ENCODE peak calls at places on chromosome 10, in four cellular contexts. U is fibroblast of pulmonary artery, D is body of pancreas, N is transverse colon. C is an unnamed sample.

GRCh38 chr10:52318822-52319464 is 4.9 kb downstream of the DKK1 start:
- DNase-seq in D (no peak), U (peak; percentile 96), N (no peak), C (peak; percentile 95)

GRCh38 chr10:74190494-74190893 is 39.5 kb downstream of the ADK start:
- DNase-seq in N (no peak), D (no peak), U (no peak), C (no peak)

GRCh38 chr10:102154466-102155116 is 2.4 kb downstream of the NOLC1 start:
- DNase-seq in N (no peak), D (no peak), U (no peak), C (no peak)

GRCh38 chr10:70493660-70494234 is 15.2 kb downstream of the PALD1 start:
- DNase-seq in D (no peak), N (peak; percentile 73), U (no peak), C (no peak)

GRCh38 chr10:6721964-6722615 is 142.0 kb upstream of the PRKCQ start:
- DNase-seq in D (no peak), N (no peak), U (peak; percentile 95), C (peak; percentile 79)

GRCh38 chr10:6083523-6084475 is 5.0 kb upstream of the RBM17 start:
- DNase-seq in D (no peak), U (peak; percentile 69), N (no peak), C (peak; percentile 36)

GRCh38 chr10:1036341-1036791 is 10.7 kb upstream of the IDI2 start:
- DNase-seq in N (no peak), D (no peak), U (peak; percentile 47), C (peak; percentile 84)

GRCh38 chr10:91632671-91633550 is at the start of gene PPP1R3C:
- DNase-seq in D (peak; percentile 94), N (peak; percentile 79), U (peak; percentile 88), C (peak; percentile 88)

GRCh38 chr10:101260764-101261341 is 31.6 kb upstream of the LBX1 start:
- DNase-seq in N (no peak), U (no peak), D (no peak), C (no peak)

GRCh38 chr10:1577371-1577770 is 160.0 kb downstream of the ADARB2 start:
- DNase-seq in U (no peak), D (no peak), N (no peak), C (no peak)

GRCh38 chr10:125568156-125568555 is 114.8 kb downstream of the TEX36 start:
- DNase-seq in U (no peak), D (no peak), N (no peak), C (no peak)

GRCh38 chr10:4947039-4947634 is 16.1 kb upstream of the AKR1C1 start:
- DNase-seq in D (no peak), N (no peak), U (peak; percentile 50), C (peak; percentile 59)

GRCh38 chr10:128615154-128615553 is 488.9 kb upstream of the MKI67 start:
- DNase-seq in U (no peak), D (no peak), N (no peak), C (no peak)

GRCh38 chr10:120981601-120982381 is 130.6 kb downstream of the WDR11 start:
- DNase-seq in D (no peak), U (no peak), N (no peak), C (no peak)

GRCh38 chr10:132398566-132398991 is 1.6 kb downstream of the PWWP2B start:
- DNase-seq in U (no peak), N (peak; percentile 21), D (peak; percentile 76), C (no peak)

GRCh38 chr10:17353568-17353967 is 100.8 kb downstream of the ST8SIA6 start:
- DNase-seq in D (no peak), N (no peak), U (no peak), C (peak; percentile 4)

GRCh38 chr10:48809261-48809660 is 124.6 kb downstream of the WDFY4 start:
- DNase-seq in N (no peak), D (no peak), U (no peak), C (no peak)

GRCh38 chr10:48509974-48510692 is 94.7 kb downstream of the ARHGAP22 start:
- DNase-seq in D (no peak), N (no peak), U (peak; percentile 45), C (peak; percentile 38)

GRCh38 chr10:86155034-86155656 is 211.4 kb downstream of the GRID1 start:
- DNase-seq in D (no peak), U (no peak), N (no peak), C (no peak)
- TF ChIP-seq CTCF in D (no peak), U (no peak), N (no peak), C (no peak)

GRCh38 chr10:123704076-123704475 is 37.9 kb downstream of the GPR26 start:
- DNase-seq in N (no peak), U (no peak), D (no peak), C (no peak)
- H3K4me3 ChIP-seq in N (no peak overlapping the region), U (no peak overlapping the region), D (no peak overlapping the region), C (no peak overlapping the region)

GRCh38 chr10:86261933-86262665 is 104.5 kb downstream of the GRID1 start:
- DNase-seq in U (no peak), D (peak; percentile 36), N (no peak), C (peak; percentile 1)
- TF ChIP-seq CTCF in U (no peak), D (no peak), N (no peak), C (peak; percentile 7)

GRCh38 chr10:13848530-13849425 is 262.0 kb downstream of the PRPF18 start:
- DNase-seq in U (no peak), N (no peak), D (no peak), C (no peak)

GRCh38 chr10:13857465-13857864 is 270.7 kb downstream of the PRPF18 start:
- DNase-seq in N (no peak), D (no peak), U (no peak), C (no peak)

GRCh38 chr10:13851906-13852305 is 265.1 kb downstream of the PRPF18 start:
- DNase-seq in D (no peak), N (no peak), U (peak; percentile 32), C (no peak)

GRCh38 chr10:13853854-13854253 is 267.1 kb downstream of the PRPF18 start:
- DNase-seq in N (no peak), U (peak; percentile 65), D (no peak), C (peak; percentile 64)

GRCh38 chr10:13852872-13853271 is 266.1 kb downstream of the PRPF18 start:
- DNase-seq in D (no peak), N (no peak), U (no peak), C (no peak)
- H3K4me3 ChIP-seq in D (no peak overlapping the region), N (no peak overlapping the region), U (no peak overlapping the region), C (no peak overlapping the region)

DNA sequence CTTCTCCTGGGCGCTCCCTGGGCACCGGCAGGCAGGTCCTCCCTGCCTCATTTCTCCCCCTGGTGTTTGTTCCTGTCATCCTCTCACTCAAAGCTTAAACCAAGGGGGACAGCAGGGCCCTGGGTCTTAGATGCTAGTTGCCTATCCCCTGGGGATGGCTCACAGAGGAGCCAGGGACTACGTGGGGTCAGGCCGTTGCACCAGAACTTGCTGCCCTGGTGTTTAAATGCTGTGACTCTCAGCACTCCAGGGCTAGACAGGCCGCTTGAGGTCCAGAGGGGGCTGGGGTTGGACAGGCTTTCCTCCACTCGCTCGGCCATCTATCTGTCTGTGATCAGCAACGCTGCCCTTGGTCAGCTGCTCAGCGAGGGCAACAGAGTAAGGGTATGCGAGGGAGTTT is 340.3 kb downstream of the CXCL12 start:
- DNase-seq in N (no peak), U (no peak), D (no peak), C (no peak)
- TF ChIP-seq CTCF in N (no peak), U (no peak), D (no peak), C (no peak)

DNA sequence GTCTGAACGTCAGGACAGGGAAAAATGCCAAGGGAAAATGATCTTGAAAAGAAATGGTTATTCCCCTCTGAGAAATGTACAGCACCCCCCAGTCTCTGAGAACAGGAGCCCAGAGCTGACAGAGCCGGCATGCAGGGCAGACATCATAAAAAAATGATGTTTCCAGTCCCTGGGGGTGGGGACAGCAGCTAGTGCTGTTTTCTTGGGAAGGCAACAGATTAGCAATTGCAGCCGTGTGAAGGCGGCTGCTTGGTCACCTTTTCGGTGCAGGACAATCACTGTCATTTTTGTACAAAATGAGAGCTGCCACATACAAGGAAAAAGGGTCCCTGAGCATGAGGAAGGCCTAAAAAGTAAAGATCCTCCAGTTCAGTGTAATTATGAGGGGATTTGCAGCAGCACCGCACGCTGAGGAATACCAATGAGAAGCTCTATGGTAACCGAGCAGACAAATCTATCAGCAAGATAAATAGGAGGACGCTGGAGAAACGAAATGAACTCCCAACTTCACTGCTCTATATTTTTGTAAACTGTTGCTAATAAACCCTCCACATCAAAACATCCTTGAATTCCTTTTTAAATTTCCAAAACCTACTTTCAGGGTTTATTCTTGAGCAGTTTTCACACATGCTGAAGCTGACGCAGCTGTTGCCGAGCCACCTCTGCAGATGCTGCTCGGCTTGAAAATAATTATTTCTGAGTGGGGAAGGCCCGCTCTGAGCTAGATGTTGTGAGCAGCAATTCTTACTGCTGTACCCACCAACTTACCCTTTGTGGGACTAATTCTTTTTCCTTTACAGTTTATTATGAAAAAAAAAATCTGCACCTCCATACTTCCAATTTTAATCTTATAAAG is 98.2 kb upstream of the NEBL start:
- DNase-seq in D (no peak), U (peak; percentile 31), N (no peak), C (peak; percentile 38)
- H3K4me3 ChIP-seq in D (no peak overlapping the region), U (peak overlapping the region; percentile 6), N (no peak overlapping the region), C (no peak overlapping the region)

C was measured in choroid plexus epithelial cell.